ENCODE peak calls at places on chromosomes 5 and 9, in five cellular contexts. One of them, this sample, is unnamed.

GRCh38 chr9:85344901-85345300 is 396.9 kb downstream of the AGTPBP1 start:
- DNase-seq in nephron progenitor cell: no peak
- DNase-seq in LHCN-M2: no peak
- DNase-seq in GOT3: no peak
- DNase-seq in activated naive CD4-positive, alpha-beta T cell treated with Interleukin-2 at 50 U/mL for 16 hours: no peak
- DNase-seq in this sample: no peak

GRCh38 chr9:98707158-98708102 is 1.3 kb downstream of the GABBR2 start:
- DNase-seq in nephron progenitor cell: peak
- DNase-seq in LHCN-M2: peak
- DNase-seq in activated naive CD4-positive, alpha-beta T cell treated with Interleukin-2 at 50 U/mL for 16 hours: no peak
- DNase-seq in GOT3: no peak
- DNase-seq in this sample: no peak

GRCh38 chr5:95520176-95520575 is 34.6 kb downstream of the SKIC3 start:
- DNase-seq in LHCN-M2: no peak
- DNase-seq in GOT3: no peak
- DNase-seq in nephron progenitor cell: no peak
- DNase-seq in activated naive CD4-positive, alpha-beta T cell treated with Interleukin-2 at 50 U/mL for 16 hours: no peak
- DNase-seq in this sample: no peak

GRCh38 chr9:111805841-111806241 is 11.1 kb upstream of the SHOC1 start:
- DNase-seq in GOT3: no peak
- DNase-seq in nephron progenitor cell: no peak
- DNase-seq in activated naive CD4-positive, alpha-beta T cell treated with Interleukin-2 at 50 U/mL for 16 hours: no peak
- DNase-seq in LHCN-M2: peak
- DNase-seq in this sample: peak

GRCh38 chr5:53406630-53407316 is 73.7 kb upstream of the FST start:
- DNase-seq in GOT3: no peak
- DNase-seq in LHCN-M2: peak
- DNase-seq in activated naive CD4-positive, alpha-beta T cell treated with Interleukin-2 at 50 U/mL for 16 hours: no peak
- DNase-seq in nephron progenitor cell: no peak
- DNase-seq in this sample: peak

GRCh38 chr5:146967646-146968045 is 89.1 kb upstream of the PPP2R2B start:
- DNase-seq in activated naive CD4-positive, alpha-beta T cell treated with Interleukin-2 at 50 U/mL for 16 hours: no peak
- DNase-seq in GOT3: no peak
- DNase-seq in LHCN-M2: no peak
- DNase-seq in nephron progenitor cell: no peak
- DNase-seq in this sample: no peak

GRCh38 chr9:68780735-68781134 is 75.7 kb downstream of the PIP5K1B start:
- DNase-seq in GOT3: no peak
- DNase-seq in activated naive CD4-positive, alpha-beta T cell treated with Interleukin-2 at 50 U/mL for 16 hours: peak
- DNase-seq in nephron progenitor cell: no peak
- DNase-seq in LHCN-M2: peak
- DNase-seq in this sample: no peak

GRCh38 chr5:96344678-96345612 is 88.1 kb downstream of the PCSK1 start:
- DNase-seq in nephron progenitor cell: no peak
- DNase-seq in activated naive CD4-positive, alpha-beta T cell treated with Interleukin-2 at 50 U/mL for 16 hours: no peak
- DNase-seq in GOT3: no peak
- DNase-seq in LHCN-M2: peak
- DNase-seq in this sample: peak

GRCh38 chr9:113808391-113809191 is 67.5 kb upstream of the ZNF618 start:
- DNase-seq in activated naive CD4-positive, alpha-beta T cell treated with Interleukin-2 at 50 U/mL for 16 hours: no peak
- DNase-seq in LHCN-M2: peak
- DNase-seq in nephron progenitor cell: no peak
- DNase-seq in GOT3: no peak
- DNase-seq in this sample: peak

GRCh38 chr5:65086234-65086886 is 317.6 kb downstream of the CWC27 start:
- DNase-seq in GOT3: no peak
- DNase-seq in nephron progenitor cell: peak
- DNase-seq in activated naive CD4-positive, alpha-beta T cell treated with Interleukin-2 at 50 U/mL for 16 hours: no peak
- DNase-seq in LHCN-M2: no peak
- DNase-seq in this sample: no peak

GRCh38 chr5:1901081-1901480 is 18.4 kb upstream of the IRX4 start:
- DNase-seq in nephron progenitor cell: no peak
- DNase-seq in GOT3: peak
- DNase-seq in activated naive CD4-positive, alpha-beta T cell treated with Interleukin-2 at 50 U/mL for 16 hours: no peak
- DNase-seq in LHCN-M2: no peak
- DNase-seq in this sample: no peak

GRCh38 chr9:89817186-89817960 is 212.6 kb downstream of the GADD45G start:
- DNase-seq in activated naive CD4-positive, alpha-beta T cell treated with Interleukin-2 at 50 U/mL for 16 hours: no peak
- DNase-seq in LHCN-M2: no peak
- DNase-seq in nephron progenitor cell: no peak
- DNase-seq in GOT3: no peak
- DNase-seq in this sample: no peak

GRCh38 chr5:180853522-180853921 is 7.6 kb downstream of the ZFP62 start:
- DNase-seq in nephron progenitor cell: no peak
- DNase-seq in activated naive CD4-positive, alpha-beta T cell treated with Interleukin-2 at 50 U/mL for 16 hours: no peak
- DNase-seq in GOT3: no peak
- DNase-seq in LHCN-M2: no peak
- DNase-seq in this sample: no peak

GRCh38 chr9:70519912-70520724 is 105.7 kb upstream of the KLF9 start:
- DNase-seq in nephron progenitor cell: no peak
- DNase-seq in GOT3: no peak
- DNase-seq in LHCN-M2: peak
- DNase-seq in activated naive CD4-positive, alpha-beta T cell treated with Interleukin-2 at 50 U/mL for 16 hours: no peak
- DNase-seq in this sample: no peak

GRCh38 chr5:14825977-14826376 is 45.6 kb downstream of the ANKH start:
- DNase-seq in GOT3: no peak
- DNase-seq in activated naive CD4-positive, alpha-beta T cell treated with Interleukin-2 at 50 U/mL for 16 hours: no peak
- DNase-seq in nephron progenitor cell: no peak
- DNase-seq in LHCN-M2: no peak
- DNase-seq in this sample: no peak

GRCh38 chr9:75438716-75439115 is 350.4 kb downstream of the OSTF1 start:
- DNase-seq in activated naive CD4-positive, alpha-beta T cell treated with Interleukin-2 at 50 U/mL for 16 hours: no peak
- DNase-seq in nephron progenitor cell: no peak
- DNase-seq in GOT3: no peak
- DNase-seq in LHCN-M2: no peak
- DNase-seq in this sample: no peak

GRCh38 chr5:14665949-14666741 is 1.6 kb downstream of the OTULIN start:
- DNase-seq in activated naive CD4-positive, alpha-beta T cell treated with Interleukin-2 at 50 U/mL for 16 hours: peak
- DNase-seq in LHCN-M2: no peak
- DNase-seq in GOT3: no peak
- DNase-seq in nephron progenitor cell: peak
- DNase-seq in this sample: no peak

GRCh38 chr9:114050226-114050568 is 27.9 kb downstream of the AMBP start:
- DNase-seq in LHCN-M2: no peak
- DNase-seq in GOT3: no peak
- DNase-seq in nephron progenitor cell: no peak
- DNase-seq in activated naive CD4-positive, alpha-beta T cell treated with Interleukin-2 at 50 U/mL for 16 hours: no peak
- DNase-seq in this sample: no peak

GRCh38 chr5:140253985-140254384 is 48.9 kb downstream of the PFDN1 start:
- DNase-seq in nephron progenitor cell: no peak
- DNase-seq in LHCN-M2: peak
- DNase-seq in activated naive CD4-positive, alpha-beta T cell treated with Interleukin-2 at 50 U/mL for 16 hours: no peak
- DNase-seq in GOT3: no peak
- DNase-seq in this sample: peak

GRCh38 chr5:114362197-114362976 is 517 bp downstream of the KCNN2 start:
- DNase-seq in activated naive CD4-positive, alpha-beta T cell treated with Interleukin-2 at 50 U/mL for 16 hours: no peak
- DNase-seq in nephron progenitor cell: peak
- DNase-seq in LHCN-M2: no peak
- DNase-seq in GOT3: no peak
- DNase-seq in this sample: no peak

GRCh38 chr5:132024117-132024435 is 12.6 kb upstream of the ACSL6 start:
- DNase-seq in LHCN-M2: no peak
- DNase-seq in activated naive CD4-positive, alpha-beta T cell treated with Interleukin-2 at 50 U/mL for 16 hours: no peak
- DNase-seq in GOT3: no peak
- DNase-seq in nephron progenitor cell: no peak
- DNase-seq in this sample: no peak

GRCh38 chr5:37086466-37087178 is 162.6 kb downstream of the CPLANE1 start:
- DNase-seq in GOT3: no peak
- DNase-seq in LHCN-M2: peak
- DNase-seq in nephron progenitor cell: no peak
- DNase-seq in activated naive CD4-positive, alpha-beta T cell treated with Interleukin-2 at 50 U/mL for 16 hours: no peak
- DNase-seq in this sample: peak

GRCh38 chr9:86909388-86909787 is 37.9 kb downstream of the GAS1 start:
- DNase-seq in LHCN-M2: peak
- DNase-seq in GOT3: no peak
- DNase-seq in activated naive CD4-positive, alpha-beta T cell treated with Interleukin-2 at 50 U/mL for 16 hours: no peak
- DNase-seq in nephron progenitor cell: no peak
- DNase-seq in this sample: no peak

GRCh38 chr9:101671567-101671966 is 66.9 kb downstream of the GRIN3A start:
- DNase-seq in nephron progenitor cell: no peak
- DNase-seq in GOT3: no peak
- DNase-seq in LHCN-M2: no peak
- DNase-seq in activated naive CD4-positive, alpha-beta T cell treated with Interleukin-2 at 50 U/mL for 16 hours: no peak
- DNase-seq in this sample: no peak